ENCODE peak calls at places on chromosome 19, in eight cellular contexts. One of them, this sample, is unnamed.

GRCh38 chr19:54364775-54365257 is at the start of gene LAIR1:
- DNase-seq in substantia nigra: no peak
- DNase-seq in Peyer's patch: peak
- DNase-seq in EL: no peak
- DNase-seq in stimulated activated CD4-positive, alpha-beta T cell treated with anti-CD3 and anti-CD28 coated beads, Interleukin-15, amount 100 ng/mL, for 24 hours: peak
- DNase-seq in stimulated activated CD8-positive, alpha-beta memory T cell treated with anti-CD3 and anti-CD28 coated beads, Interleukin-7, amount 100 ng/mL, for 48 hours: peak
- DNase-seq in posterior cingulate gyrus: no peak
- DNase-seq in Calu3: no peak
- DNase-seq in this sample: no peak

GRCh38 chr19:56372281-56372680 is 21.1 kb downstream of the ZNF582 start:
- DNase-seq in Calu3: no peak
- DNase-seq in substantia nigra: no peak
- DNase-seq in stimulated activated CD4-positive, alpha-beta T cell treated with anti-CD3 and anti-CD28 coated beads, Interleukin-15, amount 100 ng/mL, for 24 hours: no peak
- DNase-seq in EL: no peak
- DNase-seq in Peyer's patch: no peak
- DNase-seq in posterior cingulate gyrus: no peak
- DNase-seq in stimulated activated CD8-positive, alpha-beta memory T cell treated with anti-CD3 and anti-CD28 coated beads, Interleukin-7, amount 100 ng/mL, for 48 hours: no peak
- DNase-seq in this sample: no peak

GRCh38 chr19:52735734-52736133 is 890 bp upstream of the ZNF611 start:
- DNase-seq in stimulated activated CD8-positive, alpha-beta memory T cell treated with anti-CD3 and anti-CD28 coated beads, Interleukin-7, amount 100 ng/mL, for 48 hours: no peak
- DNase-seq in posterior cingulate gyrus: no peak
- DNase-seq in EL: peak
- DNase-seq in substantia nigra: peak
- DNase-seq in stimulated activated CD4-positive, alpha-beta T cell treated with anti-CD3 and anti-CD28 coated beads, Interleukin-15, amount 100 ng/mL, for 24 hours: peak
- DNase-seq in Peyer's patch: no peak
- DNase-seq in Calu3: peak
- DNase-seq in this sample: peak

GRCh38 chr19:44260343-44260681 is 626 bp downstream of the ZNF233 start:
- DNase-seq in EL: peak
- DNase-seq in Calu3: peak
- DNase-seq in stimulated activated CD4-positive, alpha-beta T cell treated with anti-CD3 and anti-CD28 coated beads, Interleukin-15, amount 100 ng/mL, for 24 hours: no peak
- DNase-seq in Peyer's patch: no peak
- DNase-seq in posterior cingulate gyrus: peak
- DNase-seq in substantia nigra: no peak
- DNase-seq in stimulated activated CD8-positive, alpha-beta memory T cell treated with anti-CD3 and anti-CD28 coated beads, Interleukin-7, amount 100 ng/mL, for 48 hours: no peak
- DNase-seq in this sample: peak

GRCh38 chr19:50708179-50708879 is 11.3 kb downstream of the SHANK1 start:
- DNase-seq in EL: no peak
- DNase-seq in stimulated activated CD8-positive, alpha-beta memory T cell treated with anti-CD3 and anti-CD28 coated beads, Interleukin-7, amount 100 ng/mL, for 48 hours: no peak
- DNase-seq in substantia nigra: no peak
- DNase-seq in stimulated activated CD4-positive, alpha-beta T cell treated with anti-CD3 and anti-CD28 coated beads, Interleukin-15, amount 100 ng/mL, for 24 hours: no peak
- DNase-seq in Calu3: no peak
- DNase-seq in Peyer's patch: no peak
- DNase-seq in posterior cingulate gyrus: no peak
- DNase-seq in this sample: no peak

GRCh38 chr19:51138549-51138979 is 3.5 kb upstream of the SIGLEC7 start:
- DNase-seq in stimulated activated CD4-positive, alpha-beta T cell treated with anti-CD3 and anti-CD28 coated beads, Interleukin-15, amount 100 ng/mL, for 24 hours: no peak
- DNase-seq in stimulated activated CD8-positive, alpha-beta memory T cell treated with anti-CD3 and anti-CD28 coated beads, Interleukin-7, amount 100 ng/mL, for 48 hours: no peak
- DNase-seq in Peyer's patch: no peak
- DNase-seq in Calu3: no peak
- DNase-seq in substantia nigra: no peak
- DNase-seq in EL: no peak
- DNase-seq in posterior cingulate gyrus: no peak
- DNase-seq in this sample: no peak

GRCh38 chr19:681029-681626 is 4.9 kb downstream of the FSTL3 start:
- DNase-seq in Calu3: peak
- DNase-seq in Peyer's patch: peak
- DNase-seq in stimulated activated CD4-positive, alpha-beta T cell treated with anti-CD3 and anti-CD28 coated beads, Interleukin-15, amount 100 ng/mL, for 24 hours: peak
- DNase-seq in substantia nigra: no peak
- DNase-seq in posterior cingulate gyrus: no peak
- DNase-seq in stimulated activated CD8-positive, alpha-beta memory T cell treated with anti-CD3 and anti-CD28 coated beads, Interleukin-7, amount 100 ng/mL, for 48 hours: no peak
- DNase-seq in EL: no peak
- DNase-seq in this sample: no peak

GRCh38 chr19:7098096-7098495 is 28.6 kb downstream of the ZNF557 start:
- DNase-seq in substantia nigra: no peak
- DNase-seq in posterior cingulate gyrus: no peak
- DNase-seq in stimulated activated CD8-positive, alpha-beta memory T cell treated with anti-CD3 and anti-CD28 coated beads, Interleukin-7, amount 100 ng/mL, for 48 hours: no peak
- DNase-seq in stimulated activated CD4-positive, alpha-beta T cell treated with anti-CD3 and anti-CD28 coated beads, Interleukin-15, amount 100 ng/mL, for 24 hours: no peak
- DNase-seq in Peyer's patch: no peak
- DNase-seq in EL: no peak
- DNase-seq in Calu3: no peak
- DNase-seq in this sample: no peak

GRCh38 chr19:41299755-41300089 is 10.2 kb upstream of the CCDC97 start:
- DNase-seq in stimulated activated CD8-positive, alpha-beta memory T cell treated with anti-CD3 and anti-CD28 coated beads, Interleukin-7, amount 100 ng/mL, for 48 hours: no peak
- DNase-seq in substantia nigra: no peak
- DNase-seq in EL: peak
- DNase-seq in Peyer's patch: peak
- DNase-seq in stimulated activated CD4-positive, alpha-beta T cell treated with anti-CD3 and anti-CD28 coated beads, Interleukin-15, amount 100 ng/mL, for 24 hours: no peak
- DNase-seq in Calu3: no peak
- DNase-seq in posterior cingulate gyrus: no peak
- DNase-seq in this sample: no peak

GRCh38 chr19:18385675-18386542 is at the start of gene GDF15:
- DNase-seq in Calu3: peak
- DNase-seq in stimulated activated CD8-positive, alpha-beta memory T cell treated with anti-CD3 and anti-CD28 coated beads, Interleukin-7, amount 100 ng/mL, for 48 hours: no peak
- DNase-seq in stimulated activated CD4-positive, alpha-beta T cell treated with anti-CD3 and anti-CD28 coated beads, Interleukin-15, amount 100 ng/mL, for 24 hours: peak
- DNase-seq in EL: peak
- DNase-seq in posterior cingulate gyrus: no peak
- DNase-seq in substantia nigra: peak
- DNase-seq in Peyer's patch: peak
- DNase-seq in this sample: no peak

GRCh38 chr19:55145241-55145640 is 3.8 kb downstream of the TNNT1 start:
- DNase-seq in substantia nigra: no peak
- DNase-seq in Calu3: no peak
- DNase-seq in posterior cingulate gyrus: no peak
- DNase-seq in stimulated activated CD4-positive, alpha-beta T cell treated with anti-CD3 and anti-CD28 coated beads, Interleukin-15, amount 100 ng/mL, for 24 hours: no peak
- DNase-seq in stimulated activated CD8-positive, alpha-beta memory T cell treated with anti-CD3 and anti-CD28 coated beads, Interleukin-7, amount 100 ng/mL, for 48 hours: no peak
- DNase-seq in Peyer's patch: no peak
- DNase-seq in EL: no peak
- DNase-seq in this sample: no peak

GRCh38 chr19:12665646-12666304 is 767 bp downstream of the MAN2B1 start:
- DNase-seq in substantia nigra: no peak
- DNase-seq in Calu3: no peak
- DNase-seq in Peyer's patch: peak
- DNase-seq in stimulated activated CD4-positive, alpha-beta T cell treated with anti-CD3 and anti-CD28 coated beads, Interleukin-15, amount 100 ng/mL, for 24 hours: peak
- DNase-seq in posterior cingulate gyrus: no peak
- DNase-seq in EL: no peak
- DNase-seq in stimulated activated CD8-positive, alpha-beta memory T cell treated with anti-CD3 and anti-CD28 coated beads, Interleukin-7, amount 100 ng/mL, for 48 hours: no peak
- DNase-seq in this sample: no peak